ENCODE peak calls at places on chromosomes 12 and 14, in ten cellular contexts. Z is NCI-H69; G is aorta; H is hypothalamus; A is stimulated activated CD4-positive, alpha-beta T cell treated with anti-CD3 and anti-CD28 coated beads, Interleukin-2, amount 100 ng/mL, for 4 hours; B is heart right ventricle; Y is HEK293T; M is head of caudate nucleus; X is RPMI8226; R is kidney. U is an unnamed sample.

GRCh38 chr12:97575792-97576191 is 113.2 kb downstream of the RMST start:
- DNase-seq in Z (peak), A (no peak), X (no peak), H (no peak), G (no peak), R (no peak), B (no peak), M (no peak), Y (no peak), U (no peak)

GRCh38 chr12:6860942-6861341 is 6.4 kb upstream of the TPI1 start:
- DNase-seq in H (no peak), A (no peak), M (no peak), Y (no peak), X (no peak), Z (no peak), B (no peak), R (peak), G (no peak), U (peak)

GRCh38 chr12:104665296-104665695 is 208.5 kb downstream of the CHST11 start:
- DNase-seq in Z (no peak), B (no peak), Y (no peak), M (no peak), H (no peak), X (no peak), G (no peak), A (no peak), R (no peak), U (no peak)

GRCh38 chr14:90681889-90682429 is 134.3 kb downstream of the TTC7B start:
- DNase-seq in R (no peak), X (no peak), H (no peak), G (no peak), B (no peak), M (no peak), Y (no peak), Z (no peak), A (no peak), U (no peak)

GRCh38 chr12:81077686-81078441 is at the start of gene ACSS3:
- DNase-seq in H (peak), X (peak), B (peak), Z (peak), Y (peak), M (peak), R (peak), G (peak), A (no peak), U (peak)

GRCh38 chr12:123889848-123890535 is 82.6 kb downstream of the CCDC92 start:
- DNase-seq in M (no peak), Z (no peak), A (no peak), X (no peak), B (no peak), H (no peak), R (no peak), Y (no peak), G (no peak), U (peak)

GRCh38 chr12:27578689-27579372 is 54.8 kb downstream of the PPFIBP1 start:
- DNase-seq in X (no peak), M (no peak), B (no peak), R (no peak), H (no peak), Z (peak), A (no peak), G (no peak), Y (no peak), U (no peak)

GRCh38 chr12:1929985-1930815 is 11.7 kb upstream of the CACNA2D4 start:
- DNase-seq in Y (no peak), H (no peak), M (no peak), R (no peak), Z (no peak), A (no peak), B (no peak), X (no peak), G (no peak), U (no peak)

GRCh38 chr12:117968826-117969659 is at the start of gene KSR2:
- DNase-seq in A (peak), G (no peak), B (peak), Y (peak), H (peak), R (peak), X (peak), Z (peak), M (peak), U (no peak)

GRCh38 chr12:96177013-96177412 is 17.2 kb upstream of the ELK3 start:
- DNase-seq in B (no peak), M (no peak), Z (no peak), X (no peak), A (peak), Y (no peak), G (no peak), H (no peak), R (no peak), U (no peak)

GRCh38 chr14:103686831-103687485 is 28.3 kb downstream of the XRCC3 start:
- DNase-seq in X (no peak), B (no peak), Y (no peak), Z (no peak), G (peak), A (no peak), R (peak), M (no peak), H (no peak), U (peak)

GRCh38 chr14:103611215-103611614 is 17.8 kb upstream of the KLC1 start:
- DNase-seq in Y (no peak), M (no peak), R (no peak), A (no peak), G (no peak), Z (no peak), H (no peak), X (no peak), B (no peak), U (no peak)

GRCh38 chr12:46553911-46554310 is 181.3 kb upstream of the SLC38A2 start:
- DNase-seq in H (no peak), B (no peak), G (no peak), M (no peak), X (no peak), A (no peak), Z (no peak), R (no peak), Y (no peak), U (no peak)

GRCh38 chr12:30877110-30877875 is 49.3 kb upstream of the TSPAN11 start:
- DNase-seq in G (no peak), Z (peak), A (no peak), Y (no peak), R (peak), H (no peak), X (peak), M (peak), B (no peak), U (no peak)

GRCh38 chr14:104974146-104974541 is 4.0 kb downstream of the AHNAK2 start:
- DNase-seq in A (no peak), H (no peak), Z (no peak), B (no peak), R (peak), Y (no peak), G (no peak), X (no peak), M (no peak), U (peak)

GRCh38 chr12:124297389-124297788 is 2.5 kb downstream of the RFLNA start:
- DNase-seq in R (no peak), Z (no peak), M (no peak), Y (no peak), X (no peak), B (no peak), H (no peak), A (no peak), G (peak), U (no peak)

GRCh38 chr14:34482463-34482862 is 20.4 kb upstream of the SPTSSA start:
- DNase-seq in M (no peak), H (no peak), X (no peak), A (no peak), B (no peak), R (no peak), Y (no peak), G (no peak), Z (no peak), U (no peak)

GRCh38 chr12:56897844-56898341 is 36.3 kb downstream of the SDR9C7 start:
- DNase-seq in B (no peak), A (no peak), Z (no peak), G (no peak), Y (no peak), M (no peak), R (no peak), H (no peak), X (no peak), U (no peak)

GRCh38 chr14:67221248-67221981 is 19.8 kb upstream of the PALS1 start:
- DNase-seq in R (no peak), H (no peak), B (no peak), G (no peak), Y (peak), X (no peak), A (no peak), Z (peak), M (no peak), U (no peak)

GRCh38 chr14:104597576-104597975 is 7.0 kb downstream of the TMEM179 start:
- DNase-seq in Z (no peak), B (no peak), G (no peak), A (no peak), H (no peak), M (no peak), Y (no peak), X (no peak), R (peak), U (peak)

GRCh38 chr14:35534884-35535793 is 1.2 kb downstream of the INSM2 start:
- DNase-seq in M (peak), G (peak), Z (peak), H (peak), A (peak), R (peak), X (peak), B (peak), Y (peak), U (peak)

GRCh38 chr14:91245029-91245428 is 525 bp upstream of the GPR68 start:
- DNase-seq in H (no peak), R (no peak), G (no peak), Y (no peak), B (no peak), Z (no peak), X (no peak), M (no peak), A (peak), U (no peak)

GRCh38 chr14:74510211-74510931 is 16.8 kb downstream of the ISCA2 start:
- DNase-seq in B (no peak), M (no peak), X (no peak), H (no peak), R (no peak), Y (no peak), Z (no peak), G (peak), A (no peak), U (no peak)

GRCh38 chr12:104974626-104975290 is 11.4 kb upstream of the NOPCHAP1 start:
- DNase-seq in M (no peak), B (no peak), H (no peak), Z (no peak), R (no peak), X (peak), Y (no peak), A (no peak), G (no peak), U (no peak)

GRCh38 chr12:13044859-13045384 is 741 bp downstream of the FAM234B start:
- DNase-seq in Y (peak), X (no peak), B (no peak), A (no peak), H (no peak), G (no peak), Z (no peak), M (no peak), R (no peak), U (no peak)

GRCh38 chr12:89263153-89263552 is 89.1 kb downstream of the DUSP6 start:
- DNase-seq in H (no peak), B (no peak), R (no peak), Z (peak), X (no peak), M (no peak), A (no peak), Y (no peak), G (no peak), U (no peak)

GRCh38 chr14:50677527-50678063 is 9.5 kb upstream of the SAV1 start:
- DNase-seq in R (no peak), M (no peak), X (peak), A (no peak), B (no peak), H (no peak), Z (no peak), Y (no peak), G (no peak), U (no peak)

GRCh38 chr14:62289471-62289870 is 527.3 kb downstream of the SNAPC1 start:
- DNase-seq in A (no peak), B (no peak), G (no peak), R (no peak), Z (no peak), X (no peak), H (no peak), M (no peak), Y (no peak), U (no peak)

GRCh38 chr12:53976172-53976822 is 1.5 kb upstream of the HOTAIR start:
- DNase-seq in R (no peak), H (no peak), G (no peak), Z (no peak), M (no peak), X (no peak), A (no peak), Y (no peak), B (no peak), U (no peak)

GRCh38 chr12:113048716-113049127 is 7.8 kb upstream of the DTX1 start:
- DNase-seq in B (peak), G (no peak), H (peak), M (peak), A (peak), Z (peak), Y (peak), R (no peak), X (peak), U (no peak)

GRCh38 chr14:53064461-53064860 is 88.7 kb downstream of the DDHD1 start:
- DNase-seq in G (no peak), B (no peak), R (no peak), M (no peak), H (no peak), Y (no peak), A (no peak), Z (no peak), X (no peak), U (no peak)

GRCh38 chr12:65308001-65308400 is 29.5 kb downstream of the MSRB3 start:
- DNase-seq in Z (no peak), X (no peak), H (no peak), R (no peak), A (no peak), B (no peak), G (no peak), M (no peak), Y (no peak), U (no peak)

GRCh38 chr12:212799-213526 is 994 bp downstream of the SLC6A12 start:
- DNase-seq in X (peak), H (no peak), Z (peak), A (no peak), M (no peak), B (no peak), R (peak), G (no peak), Y (no peak), U (no peak)

GRCh38 chr12:89208661-89209096 is 143.6 kb downstream of the DUSP6 start:
- DNase-seq in Z (no peak), M (no peak), G (no peak), Y (no peak), X (no peak), B (no peak), R (no peak), A (no peak), H (no peak), U (no peak)

GRCh38 chr12:72209096-72209495 is 63.1 kb upstream of the TRHDE start:
- DNase-seq in G (no peak), Y (no peak), R (no peak), H (no peak), B (no peak), X (no peak), A (no peak), M (no peak), Z (peak), U (no peak)